ENCODE peak calls at places on chromosomes 1 and 21, in seven cellular contexts. G, Z, W, R, E, D and C are unnamed samples.
A peak's percentile ranks its signal among the peaks of the same experiment; 100 is the strongest.

GRCh38 chr21:37368536-37369279 is 2.1 kb downstream of the DYRK1A start:
- DNase-seq in Z (no peak), E (no peak), D (no peak), R (peak; percentile 70), W (no peak), G (no peak), C (no peak)

GRCh38 chr1:30475966-30476365 is 247.4 kb downstream of the MATN1 start:
- DNase-seq in E (no peak), G (no peak), Z (no peak), D (no peak), W (no peak), R (no peak), C (no peak)

GRCh38 chr1:226534098-226534497 is 14.5 kb upstream of the STUM start:
- DNase-seq in R (no peak), G (no peak), E (no peak), D (no peak), Z (no peak), W (no peak), C (no peak)

GRCh38 chr1:159756397-159756796 is 24.4 kb upstream of the DUSP23 start:
- DNase-seq in W (no peak), D (no peak), Z (no peak), E (no peak), R (peak; percentile 4), G (no peak), C (no peak)

GRCh38 chr1:234925440-234926251 is 203.0 kb downstream of the TOMM20 start:
- DNase-seq in Z (no peak), E (peak; percentile 100), D (peak; percentile 93), G (peak; percentile 67), R (peak; percentile 99), W (no peak), C (no peak)

GRCh38 chr1:23122023-23122738 is 46.5 kb downstream of the LUZP1 start:
- DNase-seq in R (peak; percentile 17), G (no peak), W (no peak), Z (no peak), D (peak; percentile 47), E (no peak), C (no peak)

GRCh38 chr1:111576547-111576946 is 43.0 kb upstream of the RAP1A start:
- DNase-seq in G (no peak), D (no peak), W (no peak), E (no peak), R (no peak), Z (no peak), C (no peak)

GRCh38 chr1:154896811-154897286 is 26.8 kb upstream of the KCNN3 start:
- DNase-seq in D (no peak), E (no peak), R (no peak), Z (no peak), G (no peak), W (peak; percentile 37), C (no peak)

GRCh38 chr1:223815020-223815853 is 30.5 kb downstream of the TP53BP2 start:
- DNase-seq in D (no peak), W (no peak), G (no peak), E (no peak), R (no peak), Z (no peak), C (no peak)

GRCh38 chr1:117257291-117257690 is 46.6 kb upstream of the VTCN1 start:
- DNase-seq in R (no peak), G (no peak), D (no peak), W (no peak), E (no peak), Z (no peak), C (no peak)